ENCODE peak calls at places on chromosomes 5 and 9, in six cellular contexts. I, R, N, X, J and V are unnamed samples.

GRCh38 chr9:88420227-88420626 is 32.0 kb downstream of the SPIN1 start:
- DNase-seq in I (no peak), R (no peak), N (no peak), X (no peak), J (no peak), V (no peak)

GRCh38 chr5:43037929-43038510 is 2.1 kb downstream of the ANXA2R start:
- DNase-seq in I (peak), R (no peak), N (no peak), X (no peak), J (peak), V (peak)

GRCh38 chr9:116377179-116377790 is 223.7 kb downstream of the PAPPA start:
- DNase-seq in I (no peak), R (no peak), N (no peak), X (peak), J (no peak), V (peak)

GRCh38 chr5:150163547-150164059 is 3.0 kb upstream of the CDX1 start:
- DNase-seq in I (no peak), R (no peak), N (no peak), X (no peak), J (no peak), V (no peak)

GRCh38 chr5:6875376-6875775 is 162.1 kb downstream of the TENT4A start:
- DNase-seq in I (no peak), R (no peak), N (no peak), X (no peak), J (no peak), V (no peak)

GRCh38 chr5:95935553-95936100 is 26.0 kb downstream of the ELL2 start:
- DNase-seq in I (no peak), R (no peak), N (no peak), X (no peak), J (no peak), V (no peak)

GRCh38 chr5:140253985-140254384 is 48.9 kb downstream of the PFDN1 start:
- DNase-seq in I (no peak), R (no peak), N (no peak), X (no peak), J (no peak), V (no peak)

GRCh38 chr5:80237243-80237642 is 18.6 kb downstream of the SERINC5 start:
- DNase-seq in I (no peak), R (no peak), N (no peak), X (no peak), J (no peak), V (no peak)

GRCh38 chr5:78544531-78545200 is 103.9 kb downstream of the LHFPL2 start:
- DNase-seq in I (no peak), R (no peak), N (no peak), X (no peak), J (no peak), V (no peak)

GRCh38 chr9:123326662-123327093 is 29.3 kb upstream of the CRB2 start:
- DNase-seq in I (no peak), R (no peak), N (no peak), X (no peak), J (no peak), V (no peak)